ENCODE peak calls at places on chromosomes 5 and 9, in eight cellular contexts. One of them, this sample, is unnamed.

GRCh38 chr9:93820667-93821306 is 134.4 kb downstream of the BARX1 start:
- DNase-seq in NCI-H1105: no peak
- DNase-seq in Jurkat, Clone E6-1: peak
- DNase-seq in spleen: no peak
- DNase-seq in AML-193: no peak
- DNase-seq in caudate nucleus: no peak
- DNase-seq in choroid plexus epithelial cell: no peak
- DNase-seq in adrenal gland: no peak
- DNase-seq in this sample: no peak

GRCh38 chr5:16666861-16667481 is 50.2 kb upstream of the RETREG1 start:
- DNase-seq in NCI-H1105: peak
- DNase-seq in Jurkat, Clone E6-1: peak
- DNase-seq in spleen: no peak
- DNase-seq in AML-193: no peak
- DNase-seq in caudate nucleus: no peak
- DNase-seq in choroid plexus epithelial cell: peak
- DNase-seq in adrenal gland: no peak
- DNase-seq in this sample: no peak

GRCh38 chr5:177366528-177367322 is 9.0 kb downstream of the RGS14 start:
- DNase-seq in NCI-H1105: no peak
- DNase-seq in Jurkat, Clone E6-1: no peak
- DNase-seq in spleen: peak
- DNase-seq in AML-193: no peak
- DNase-seq in caudate nucleus: no peak
- DNase-seq in choroid plexus epithelial cell: peak
- DNase-seq in adrenal gland: peak
- DNase-seq in this sample: peak

GRCh38 chr5:16654647-16655334 is 38.0 kb upstream of the RETREG1 start:
- DNase-seq in NCI-H1105: no peak
- DNase-seq in Jurkat, Clone E6-1: no peak
- DNase-seq in spleen: no peak
- DNase-seq in AML-193: no peak
- DNase-seq in caudate nucleus: no peak
- DNase-seq in choroid plexus epithelial cell: no peak
- DNase-seq in adrenal gland: no peak
- DNase-seq in this sample: no peak

GRCh38 chr9:125749951-125750655 is 2.9 kb downstream of the PBX3 start:
- DNase-seq in NCI-H1105: no peak
- DNase-seq in Jurkat, Clone E6-1: no peak
- DNase-seq in spleen: no peak
- DNase-seq in AML-193: no peak
- DNase-seq in caudate nucleus: no peak
- DNase-seq in choroid plexus epithelial cell: peak
- DNase-seq in adrenal gland: no peak
- DNase-seq in this sample: no peak

GRCh38 chr9:108297025-108297424 is 558.8 kb downstream of the ACTL7B start:
- DNase-seq in NCI-H1105: no peak
- DNase-seq in Jurkat, Clone E6-1: no peak
- DNase-seq in spleen: no peak
- DNase-seq in AML-193: no peak
- DNase-seq in caudate nucleus: no peak
- DNase-seq in choroid plexus epithelial cell: peak
- DNase-seq in adrenal gland: no peak
- DNase-seq in this sample: peak

GRCh38 chr5:115815693-115816225 is 700 bp downstream of the CDO1 start:
- DNase-seq in NCI-H1105: no peak
- DNase-seq in Jurkat, Clone E6-1: no peak
- DNase-seq in spleen: no peak
- DNase-seq in AML-193: no peak
- DNase-seq in caudate nucleus: no peak
- DNase-seq in choroid plexus epithelial cell: no peak
- DNase-seq in adrenal gland: no peak
- DNase-seq in this sample: no peak

GRCh38 chr9:101485873-101486692 is 47.6 kb upstream of the RNF20 start:
- DNase-seq in NCI-H1105: peak
- DNase-seq in Jurkat, Clone E6-1: no peak
- DNase-seq in spleen: no peak
- DNase-seq in AML-193: no peak
- DNase-seq in caudate nucleus: peak
- DNase-seq in choroid plexus epithelial cell: peak
- DNase-seq in adrenal gland: peak
- DNase-seq in this sample: peak

GRCh38 chr5:135231289-135231688 is 167.7 kb downstream of the MACROH2A1 start:
- DNase-seq in NCI-H1105: no peak
- DNase-seq in Jurkat, Clone E6-1: no peak
- DNase-seq in spleen: no peak
- DNase-seq in AML-193: no peak
- DNase-seq in caudate nucleus: no peak
- DNase-seq in choroid plexus epithelial cell: no peak
- DNase-seq in adrenal gland: no peak
- DNase-seq in this sample: no peak

GRCh38 chr5:160929343-160929742 is 77.3 kb upstream of the ATP10B start:
- DNase-seq in NCI-H1105: no peak
- DNase-seq in Jurkat, Clone E6-1: no peak
- DNase-seq in spleen: no peak
- DNase-seq in AML-193: no peak
- DNase-seq in caudate nucleus: no peak
- DNase-seq in choroid plexus epithelial cell: no peak
- DNase-seq in adrenal gland: no peak
- DNase-seq in this sample: no peak

GRCh38 chr5:112957409-112957808 is 19.2 kb upstream of the DCP2 start:
- DNase-seq in NCI-H1105: no peak
- DNase-seq in Jurkat, Clone E6-1: no peak
- DNase-seq in spleen: no peak
- DNase-seq in AML-193: no peak
- DNase-seq in caudate nucleus: no peak
- DNase-seq in choroid plexus epithelial cell: no peak
- DNase-seq in adrenal gland: no peak
- DNase-seq in this sample: no peak

GRCh38 chr5:1090538-1090937 is 21.3 kb downstream of the SLC12A7 start:
- DNase-seq in NCI-H1105: no peak
- DNase-seq in Jurkat, Clone E6-1: no peak
- DNase-seq in spleen: no peak
- DNase-seq in AML-193: no peak
- DNase-seq in caudate nucleus: no peak
- DNase-seq in choroid plexus epithelial cell: no peak
- DNase-seq in adrenal gland: peak
- DNase-seq in this sample: peak

GRCh38 chr5:33936004-33936380 is 194 bp upstream of the RXFP3 start:
- DNase-seq in NCI-H1105: no peak
- DNase-seq in Jurkat, Clone E6-1: peak
- DNase-seq in spleen: no peak
- DNase-seq in AML-193: no peak
- DNase-seq in caudate nucleus: peak
- DNase-seq in choroid plexus epithelial cell: peak
- DNase-seq in adrenal gland: peak
- DNase-seq in this sample: peak

GRCh38 chr5:78008356-78008967 is 232.3 kb upstream of the TBCA start:
- DNase-seq in NCI-H1105: peak
- DNase-seq in Jurkat, Clone E6-1: peak
- DNase-seq in spleen: no peak
- DNase-seq in AML-193: peak
- DNase-seq in caudate nucleus: no peak
- DNase-seq in choroid plexus epithelial cell: peak
- DNase-seq in adrenal gland: peak
- DNase-seq in this sample: peak

GRCh38 chr5:142618125-142618524 is 67.8 kb downstream of the FGF1 start:
- DNase-seq in NCI-H1105: no peak
- DNase-seq in Jurkat, Clone E6-1: peak
- DNase-seq in spleen: no peak
- DNase-seq in AML-193: no peak
- DNase-seq in caudate nucleus: no peak
- DNase-seq in choroid plexus epithelial cell: peak
- DNase-seq in adrenal gland: no peak
- DNase-seq in this sample: peak

GRCh38 chr9:103992938-103993595 is 101.0 kb upstream of the SMC2 start:
- DNase-seq in NCI-H1105: no peak
- DNase-seq in Jurkat, Clone E6-1: no peak
- DNase-seq in spleen: no peak
- DNase-seq in AML-193: no peak
- DNase-seq in caudate nucleus: no peak
- DNase-seq in choroid plexus epithelial cell: no peak
- DNase-seq in adrenal gland: no peak
- DNase-seq in this sample: no peak

GRCh38 chr9:113913426-113914195 is 37.5 kb downstream of the ZNF618 start:
- DNase-seq in NCI-H1105: no peak
- DNase-seq in Jurkat, Clone E6-1: no peak
- DNase-seq in spleen: no peak
- DNase-seq in AML-193: no peak
- DNase-seq in caudate nucleus: no peak
- DNase-seq in choroid plexus epithelial cell: peak
- DNase-seq in adrenal gland: peak
- DNase-seq in this sample: peak

GRCh38 chr5:59522201-59522831 is 371.2 kb downstream of the PDE4D start:
- DNase-seq in NCI-H1105: no peak
- DNase-seq in Jurkat, Clone E6-1: no peak
- DNase-seq in spleen: no peak
- DNase-seq in AML-193: no peak
- DNase-seq in caudate nucleus: no peak
- DNase-seq in choroid plexus epithelial cell: no peak
- DNase-seq in adrenal gland: no peak
- DNase-seq in this sample: no peak

GRCh38 chr9:110545705-110546104 is 33.8 kb downstream of the SVEP1 start:
- DNase-seq in NCI-H1105: no peak
- DNase-seq in Jurkat, Clone E6-1: no peak
- DNase-seq in spleen: no peak
- DNase-seq in AML-193: no peak
- DNase-seq in caudate nucleus: no peak
- DNase-seq in choroid plexus epithelial cell: no peak
- DNase-seq in adrenal gland: no peak
- DNase-seq in this sample: no peak

GRCh38 chr5:112977440-112977861 is 853 bp downstream of the DCP2 start:
- DNase-seq in NCI-H1105: no peak
- DNase-seq in Jurkat, Clone E6-1: no peak
- DNase-seq in spleen: no peak
- DNase-seq in AML-193: no peak
- DNase-seq in caudate nucleus: no peak
- DNase-seq in choroid plexus epithelial cell: no peak
- DNase-seq in adrenal gland: no peak
- DNase-seq in this sample: no peak

GRCh38 chr5:88183255-88183654 is 85.4 kb downstream of the TMEM161B start:
- DNase-seq in NCI-H1105: no peak
- DNase-seq in Jurkat, Clone E6-1: no peak
- DNase-seq in spleen: no peak
- DNase-seq in AML-193: no peak
- DNase-seq in caudate nucleus: no peak
- DNase-seq in choroid plexus epithelial cell: no peak
- DNase-seq in adrenal gland: no peak
- DNase-seq in this sample: no peak

GRCh38 chr9:120926397-120926928 is at the start of gene TRAF1:
- DNase-seq in NCI-H1105: no peak
- DNase-seq in Jurkat, Clone E6-1: peak
- DNase-seq in spleen: peak
- DNase-seq in AML-193: peak
- DNase-seq in caudate nucleus: no peak
- DNase-seq in choroid plexus epithelial cell: no peak
- DNase-seq in adrenal gland: no peak
- DNase-seq in this sample: no peak

GRCh38 chr5:171957591-171958251 is 48.7 kb downstream of the FBXW11 start:
- DNase-seq in NCI-H1105: no peak
- DNase-seq in Jurkat, Clone E6-1: peak
- DNase-seq in spleen: no peak
- DNase-seq in AML-193: peak
- DNase-seq in caudate nucleus: no peak
- DNase-seq in choroid plexus epithelial cell: no peak
- DNase-seq in adrenal gland: peak
- DNase-seq in this sample: no peak

GRCh38 chr9:82680179-82680935 is 382.6 kb downstream of the RASEF start:
- DNase-seq in NCI-H1105: no peak
- DNase-seq in Jurkat, Clone E6-1: no peak
- DNase-seq in spleen: no peak
- DNase-seq in AML-193: no peak
- DNase-seq in caudate nucleus: no peak
- DNase-seq in choroid plexus epithelial cell: no peak
- DNase-seq in adrenal gland: no peak
- DNase-seq in this sample: no peak

GRCh38 chr5:17182494-17182893 is 34.9 kb upstream of the BASP1 start:
- DNase-seq in NCI-H1105: no peak
- DNase-seq in Jurkat, Clone E6-1: no peak
- DNase-seq in spleen: no peak
- DNase-seq in AML-193: no peak
- DNase-seq in caudate nucleus: no peak
- DNase-seq in choroid plexus epithelial cell: no peak
- DNase-seq in adrenal gland: no peak
- DNase-seq in this sample: no peak

GRCh38 chr5:128083811-128084227 is 253 bp downstream of the SLC12A2 start:
- DNase-seq in NCI-H1105: no peak
- DNase-seq in Jurkat, Clone E6-1: no peak
- DNase-seq in spleen: peak
- DNase-seq in AML-193: no peak
- DNase-seq in caudate nucleus: peak
- DNase-seq in choroid plexus epithelial cell: peak
- DNase-seq in adrenal gland: no peak
- DNase-seq in this sample: peak

GRCh38 chr9:35605336-35606137 is 475 bp downstream of the TESK1 start:
- DNase-seq in NCI-H1105: no peak
- DNase-seq in Jurkat, Clone E6-1: no peak
- DNase-seq in spleen: peak
- DNase-seq in AML-193: no peak
- DNase-seq in caudate nucleus: no peak
- DNase-seq in choroid plexus epithelial cell: peak
- DNase-seq in adrenal gland: peak
- DNase-seq in this sample: peak

GRCh38 chr9:8732367-8733075 is 932.9 kb upstream of the DMAC1 start:
- DNase-seq in NCI-H1105: no peak
- DNase-seq in Jurkat, Clone E6-1: no peak
- DNase-seq in spleen: no peak
- DNase-seq in AML-193: no peak
- DNase-seq in caudate nucleus: no peak
- DNase-seq in choroid plexus epithelial cell: no peak
- DNase-seq in adrenal gland: no peak
- DNase-seq in this sample: no peak

GRCh38 chr5:112174959-112175594 is 244.0 kb downstream of the EPB41L4A start:
- DNase-seq in NCI-H1105: peak
- DNase-seq in Jurkat, Clone E6-1: peak
- DNase-seq in spleen: no peak
- DNase-seq in AML-193: peak
- DNase-seq in caudate nucleus: no peak
- DNase-seq in choroid plexus epithelial cell: peak
- DNase-seq in adrenal gland: peak
- DNase-seq in this sample: peak

GRCh38 chr9:89999176-89999533 is 394.3 kb downstream of the GADD45G start:
- DNase-seq in NCI-H1105: no peak
- DNase-seq in Jurkat, Clone E6-1: no peak
- DNase-seq in spleen: no peak
- DNase-seq in AML-193: no peak
- DNase-seq in caudate nucleus: no peak
- DNase-seq in choroid plexus epithelial cell: no peak
- DNase-seq in adrenal gland: peak
- DNase-seq in this sample: no peak

GRCh38 chr5:159971931-159972461 is 36.9 kb upstream of the TTC1 start:
- DNase-seq in NCI-H1105: peak
- DNase-seq in Jurkat, Clone E6-1: no peak
- DNase-seq in spleen: no peak
- DNase-seq in AML-193: no peak
- DNase-seq in caudate nucleus: no peak
- DNase-seq in choroid plexus epithelial cell: peak
- DNase-seq in adrenal gland: no peak
- DNase-seq in this sample: peak

GRCh38 chr5:149581192-149581861 is at the start of gene ARHGEF37:
- DNase-seq in NCI-H1105: peak
- DNase-seq in Jurkat, Clone E6-1: no peak
- DNase-seq in spleen: peak
- DNase-seq in AML-193: no peak
- DNase-seq in caudate nucleus: peak
- DNase-seq in choroid plexus epithelial cell: peak
- DNase-seq in adrenal gland: peak
- DNase-seq in this sample: no peak

GRCh38 chr5:173474881-173475287 is 141.6 kb downstream of the BOD1 start:
- DNase-seq in NCI-H1105: no peak
- DNase-seq in Jurkat, Clone E6-1: no peak
- DNase-seq in spleen: no peak
- DNase-seq in AML-193: no peak
- DNase-seq in caudate nucleus: no peak
- DNase-seq in choroid plexus epithelial cell: peak
- DNase-seq in adrenal gland: no peak
- DNase-seq in this sample: peak

GRCh38 chr9:134239939-134240338 is 75.6 kb upstream of the RNU6ATAC start:
- DNase-seq in NCI-H1105: no peak
- DNase-seq in Jurkat, Clone E6-1: no peak
- DNase-seq in spleen: no peak
- DNase-seq in AML-193: no peak
- DNase-seq in caudate nucleus: no peak
- DNase-seq in choroid plexus epithelial cell: no peak
- DNase-seq in adrenal gland: no peak
- DNase-seq in this sample: no peak

This sample was measured in foreskin fibroblast.